ENCODE peak calls at places on chromosomes 3 and 15, in four cellular contexts. V is HCEC 1CT, U is RWPE1, C is Kasumi-1. F is an unnamed sample.

GRCh38 chr3:37765591-37766219 is 96.0 kb upstream of the CTDSPL start:
- DNase-seq in V (peak), U (no peak), C (no peak), F (peak)

GRCh38 chr15:46815765-46816164 is 901.5 kb upstream of the SEMA6D start:
- DNase-seq in V (no peak), U (no peak), C (no peak), F (no peak)

GRCh38 chr3:154229217-154229590 is 95.1 kb downstream of the DHX36 start:
- DNase-seq in V (no peak), U (no peak), C (no peak), F (no peak)

GRCh38 chr3:71581981-71582611 is 1.4 kb downstream of the FOXP1 start:
- DNase-seq in V (no peak), U (no peak), C (peak), F (peak)

GRCh38 chr15:78671626-78672211 is 30.7 kb upstream of the CHRNB4 start:
- DNase-seq in V (no peak), U (no peak), C (no peak), F (no peak)

GRCh38 chr3:39962566-39962965 is 153.2 kb downstream of the MYRIP start:
- DNase-seq in V (no peak), U (no peak), C (no peak), F (no peak)

GRCh38 chr3:186283651-186284445 is 78.2 kb downstream of the DGKG start:
- DNase-seq in V (peak), U (no peak), C (no peak), F (no peak)

GRCh38 chr15:40932625-40933519 is 3.7 kb downstream of the DLL4 start:
- DNase-seq in V (no peak), U (no peak), C (no peak), F (no peak)

GRCh38 chr15:52786436-52787122 is 3.6 kb downstream of the ONECUT1 start:
- DNase-seq in V (no peak), U (no peak), C (no peak), F (no peak)

GRCh38 chr15:88657326-88658069 is 18.7 kb downstream of the ISG20 start:
- DNase-seq in V (peak), U (peak), C (no peak), F (peak)

GRCh38 chr3:104145164-104145563 is 1221.5 kb upstream of the ALCAM start:
- DNase-seq in V (no peak), U (no peak), C (no peak), F (no peak)

GRCh38 chr15:82044373-82045178 is 1.2 kb downstream of the MEX3B start:
- DNase-seq in V (peak), U (peak), C (peak), F (peak)

GRCh38 chr3:64138656-64139375 is 86.5 kb downstream of the PRICKLE2 start:
- DNase-seq in V (no peak), U (no peak), C (no peak), F (no peak)

GRCh38 chr3:114299421-114299820 is 5.6 kb downstream of the TIGIT start:
- DNase-seq in V (peak), U (peak), C (peak), F (peak)

GRCh38 chr3:129268396-129268795 is 10.3 kb upstream of the HMCES start:
- DNase-seq in V (no peak), U (no peak), C (no peak), F (no peak)

GRCh38 chr3:149042766-149043386 is 43.5 kb downstream of the HLTF start:
- DNase-seq in V (peak), U (no peak), C (no peak), F (peak)

GRCh38 chr15:58523634-58524033 is 91.8 kb downstream of the LIPC start:
- DNase-seq in V (no peak), U (no peak), C (no peak), F (no peak)

GRCh38 chr3:196942915-196943277 is 568 bp upstream of the NCBP2 start:
- DNase-seq in V (no peak), U (no peak), C (no peak), F (no peak)